ENCODE peak calls at places on chromosomes 1 and 21, in four cellular contexts. F, U, M and B are unnamed samples.

GRCh38 chr1:165053273-165053835 is 303.2 kb downstream of the LMX1A start:
- DNase-seq in F (no peak), U (no peak), M (no peak), B (no peak)

GRCh38 chr1:233518344-233518743 is 95.6 kb upstream of the KCNK1 start:
- DNase-seq in F (no peak), U (peak; percentile 73), M (no peak), B (peak; percentile 71)

GRCh38 chr1:230350208-230350921 is 75.8 kb downstream of the PGBD5 start:
- DNase-seq in F (no peak), U (no peak), M (no peak), B (no peak)

GRCh38 chr1:7046314-7046713 is 261.1 kb downstream of the CAMTA1 start:
- DNase-seq in F (no peak), U (no peak), M (no peak), B (peak; percentile 67)

GRCh38 chr1:56569661-56570060 is 9.7 kb downstream of the PLPP3 start:
- DNase-seq in F (peak; percentile 92), U (no peak), M (no peak), B (no peak)

GRCh38 chr1:236821111-236821625 is 26.1 kb downstream of the MTR start:
- DNase-seq in F (no peak), U (no peak), M (no peak), B (no peak)

GRCh38 chr1:27668808-27669723 is 2.9 kb downstream of the IFI6 start:
- DNase-seq in F (no peak), U (peak; percentile 83), M (no peak), B (peak; percentile 94)

GRCh38 chr21:44331650-44332306 is 7.4 kb downstream of the CFAP410 start:
- DNase-seq in F (no peak), U (no peak), M (no peak), B (no peak)

GRCh38 chr21:33036430-33037162 is 10.9 kb downstream of the OLIG2 start:
- DNase-seq in F (no peak), U (no peak), M (no peak), B (no peak)

GRCh38 chr1:183989078-183989577 is 48.4 kb downstream of the COLGALT2 start:
- DNase-seq in F (no peak), U (peak; percentile 80), M (peak; percentile 83), B (no peak)

GRCh38 chr1:171142451-171143121 is 42.5 kb upstream of the FMO2 start:
- DNase-seq in F (no peak), U (no peak), M (no peak), B (no peak)

GRCh38 chr21:42545745-42546144 is 32.1 kb downstream of the SLC37A1 start:
- DNase-seq in F (no peak), U (peak; percentile 41), M (no peak), B (no peak)

GRCh38 chr1:232519186-232519585 is 110.7 kb downstream of the SIPA1L2 start:
- DNase-seq in F (no peak), U (no peak), M (no peak), B (no peak)

GRCh38 chr1:12113433-12114339 is 50.6 kb downstream of the TNFRSF8 start:
- DNase-seq in F (no peak), U (no peak), M (no peak), B (no peak)

GRCh38 chr1:47644216-47644581 is 206.4 kb downstream of the FOXD2 start:
- DNase-seq in F (no peak), U (no peak), M (no peak), B (no peak)

GRCh38 chr1:221032616-221033342 is 153.5 kb downstream of the HLX start:
- DNase-seq in F (no peak), U (no peak), M (no peak), B (no peak)

GRCh38 chr1:85504417-85504816 is 39.5 kb upstream of the DDAH1 start:
- DNase-seq in F (no peak), U (no peak), M (no peak), B (no peak)

GRCh38 chr1:82486969-82487368 is 686.2 kb downstream of the ADGRL2 start:
- DNase-seq in F (no peak), U (no peak), M (no peak), B (no peak)

GRCh38 chr1:22508329-22508728 is 55.0 kb upstream of the EPHA8 start:
- DNase-seq in F (no peak), U (no peak), M (no peak), B (no peak)

GRCh38 chr1:6832789-6833188 is 47.5 kb downstream of the CAMTA1 start:
- DNase-seq in F (no peak), U (no peak), M (no peak), B (no peak)

GRCh38 chr1:31762726-31763670 is 1.1 kb downstream of the ADGRB2 start:
- DNase-seq in F (peak; percentile 28), U (peak; percentile 73), M (no peak), B (peak; percentile 88)

GRCh38 chr1:154758346-154758745 is 111.7 kb downstream of the KCNN3 start:
- DNase-seq in F (no peak), U (no peak), M (no peak), B (no peak)

GRCh38 chr1:12230549-12231275 is 882 bp downstream of the VPS13D start:
- DNase-seq in F (peak; percentile 27), U (peak; percentile 47), M (no peak), B (peak; percentile 36)

DNA sequence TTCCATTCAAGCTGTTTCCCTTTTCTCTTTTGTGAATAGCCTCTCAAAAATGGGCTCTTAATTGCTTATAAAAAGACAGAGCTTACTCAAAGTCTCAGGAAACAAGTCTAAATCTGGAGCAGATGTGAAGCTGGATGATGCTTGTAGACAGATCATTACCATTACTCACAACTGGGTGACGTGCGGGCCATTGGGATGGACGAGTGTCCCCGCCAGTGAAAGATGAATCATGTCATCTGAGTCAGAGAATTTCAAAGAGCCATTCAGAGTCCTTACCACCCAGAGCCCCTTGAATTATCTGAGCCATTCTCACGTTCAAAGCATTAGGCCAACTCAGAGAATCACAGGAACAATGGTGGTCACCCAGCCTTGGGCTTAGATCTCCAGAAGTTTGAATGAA is 134.6 kb downstream of the HUNK start:
- DNase-seq in F (no peak), U (no peak), M (no peak), B (no peak)
- TF ChIP-seq MAX in F (no peak), U (no peak), M (no peak), B (no peak)

DNA sequence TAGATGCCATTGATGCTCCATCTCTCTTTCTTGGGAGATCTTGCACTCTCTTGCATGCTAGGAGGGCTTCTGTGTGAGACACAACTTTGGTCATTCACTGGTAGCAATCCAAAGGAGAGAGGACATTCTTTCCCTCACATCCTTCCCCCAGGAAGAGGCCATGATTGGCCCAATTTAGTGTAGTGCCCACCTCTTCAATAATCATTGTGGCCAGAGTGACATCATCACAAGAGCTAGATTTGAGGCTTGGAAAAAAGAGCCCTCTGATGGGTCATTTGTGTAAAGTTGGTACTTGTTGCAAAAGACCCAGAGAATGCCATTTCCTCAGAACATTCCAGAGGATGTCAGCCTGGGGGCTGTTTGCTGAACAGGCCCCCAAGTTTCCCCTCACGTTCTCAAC is 30.2 kb downstream of the S100A6 start:
- DNase-seq in F (no peak), U (no peak), M (no peak), B (no peak)
- TF ChIP-seq NR2C2 in F (no peak), U (no peak), M (no peak), B (no peak)

DNA sequence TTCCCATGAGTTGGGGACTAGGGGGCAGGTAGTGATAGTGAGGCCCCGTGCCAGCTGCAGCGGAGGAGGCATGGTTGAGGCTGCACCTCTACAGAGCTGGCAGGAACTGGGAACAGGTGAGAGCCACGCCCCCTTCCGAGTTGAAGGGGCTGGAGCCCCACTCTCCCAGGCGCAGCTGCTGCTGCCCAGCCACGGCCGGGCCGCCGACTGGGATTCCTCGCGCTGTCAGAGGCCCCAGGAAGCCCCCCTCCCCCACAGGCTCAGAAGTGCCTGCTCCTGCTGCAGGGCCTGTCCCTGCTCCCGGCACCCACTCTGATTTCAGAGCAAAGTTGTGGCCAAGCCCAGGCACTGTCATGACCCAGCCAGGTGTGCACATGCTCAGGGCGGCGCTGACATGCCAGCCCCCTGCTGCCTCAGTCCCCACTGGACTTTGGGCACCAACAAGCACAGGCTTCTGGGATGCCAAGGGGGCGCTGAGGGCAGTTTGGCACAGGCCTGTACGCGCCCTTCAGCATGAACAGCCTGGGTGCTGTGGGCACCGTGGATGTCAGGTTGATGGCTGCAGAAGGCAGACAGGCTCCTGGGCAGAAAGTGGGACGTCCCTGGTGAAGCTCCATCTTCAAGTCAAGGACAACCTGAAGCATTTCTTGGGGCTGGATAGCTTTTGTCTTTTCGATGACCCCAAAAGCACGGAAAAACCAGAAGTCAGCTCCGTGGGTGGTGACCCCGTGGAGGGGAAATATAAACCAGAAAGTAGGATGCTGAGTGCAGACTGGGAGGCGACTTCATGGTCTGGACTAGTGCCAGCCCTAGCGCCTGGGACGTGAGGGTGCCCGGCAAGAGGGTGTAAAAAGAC is 121.5 kb downstream of the SIM2 start:
- DNase-seq in F (no peak), U (no peak), M (no peak), B (peak; percentile 84)
- TF ChIP-seq SP1 in F (no peak), U (no peak), M (no peak), B (no peak)

DNA sequence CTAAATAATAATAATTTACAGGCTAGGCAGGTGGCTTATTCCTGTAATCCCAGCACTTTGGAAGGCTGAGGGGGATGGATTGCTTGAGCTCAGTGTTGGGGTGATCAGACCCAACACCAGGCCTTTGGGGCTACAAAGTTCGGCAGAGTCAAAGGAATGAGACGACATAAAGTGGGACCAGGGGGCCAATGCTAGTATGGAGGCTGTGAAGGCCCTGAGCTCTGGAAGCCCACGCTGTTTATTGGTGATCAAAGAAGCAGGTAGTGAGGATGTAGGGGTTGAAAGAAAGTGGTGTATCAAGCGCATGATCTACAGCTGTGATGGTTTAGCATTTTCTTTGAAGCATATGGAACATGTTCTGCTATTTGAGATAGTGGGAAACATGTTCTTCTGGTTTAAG is 5.6 kb downstream of the BTBD8 start:
- DNase-seq in F (no peak), U (no peak), M (no peak), B (no peak)
- TF ChIP-seq MAX in F (no peak), U (no peak), M (no peak), B (no peak)